ENCODE peak calls at places on chromosomes 4 and X, in eight cellular contexts. U is lung, D is tibial artery, J is AG09309, V is BJ, X is HL-60, P is HCT116, C is foreskin fibroblast. F is an unnamed sample.

GRCh38 chrX:20742106-20742505 is 475.4 kb upstream of the RPS6KA3 start:
- DNase-seq in U (no peak), D (no peak), J (no peak), V (no peak), X (no peak), P (no peak), C (peak; percentile 36), F (no peak)

GRCh38 chr4:23500876-23501275 is 389.0 kb downstream of the PPARGC1A start:
- DNase-seq in U (no peak), D (no peak), J (no peak), V (no peak), X (no peak), P (no peak), C (no peak), F (no peak)

GRCh38 chr4:16253127-16253960 is 27.1 kb upstream of the TAPT1 start:
- DNase-seq in U (peak; percentile 15), D (no peak), J (peak; percentile 63), V (peak; percentile 47), X (no peak), P (no peak), C (peak; percentile 88), F (peak; percentile 78)

GRCh38 chrX:110665636-110666035 is 130.0 kb downstream of the CHRDL1 start:
- DNase-seq in U (peak; percentile 63), D (no peak), J (peak; percentile 3), V (no peak), X (no peak), P (no peak), C (peak; percentile 66), F (peak; percentile 19)

GRCh38 chr4:182062936-182063335 is 180.3 kb upstream of the TENM3 start:
- DNase-seq in U (no peak), D (no peak), J (peak; percentile 37), V (peak; percentile 52), X (no peak), P (no peak), C (peak; percentile 40), F (peak; percentile 75)

GRCh38 chr4:57187241-57187640 is 77.1 kb upstream of the IGFBP7 start:
- DNase-seq in U (no peak), D (no peak), J (peak; percentile 74), V (no peak), X (no peak), P (no peak), C (peak; percentile 15), F (peak; percentile 75)

GRCh38 chrX:65273152-65273551 is 261.4 kb downstream of the LAS1L start:
- DNase-seq in U (no peak), D (no peak), J (no peak), V (no peak), X (no peak), P (no peak), C (no peak), F (no peak)

GRCh38 chr4:87060957-87061356 is 126.1 kb downstream of the AFF1 start:
- DNase-seq in U (no peak), D (no peak), J (peak; percentile 74), V (peak; percentile 45), X (no peak), P (peak; percentile 56), C (peak; percentile 68), F (peak; percentile 70)

GRCh38 chrX:45274576-45274975 is 73.9 kb upstream of the DIPK2B start:
- DNase-seq in U (no peak), D (no peak), J (no peak), V (no peak), X (no peak), P (no peak), C (peak; percentile 38), F (peak; percentile 0)

GRCh38 chr4:39526283-39526682 is 956 bp downstream of the UGDH start:
- DNase-seq in U (no peak), D (no peak), J (no peak), V (no peak), X (no peak), P (no peak), C (no peak), F (no peak)

GRCh38 chr4:189279188-189279587 is 661.5 kb upstream of the FRG1 start:
- DNase-seq in U (no peak), D (no peak), J (no peak), V (no peak), X (no peak), P (no peak), C (peak; percentile 25), F (no peak)

GRCh38 chr4:85762204-85762884 is 287.4 kb downstream of the ARHGAP24 start:
- DNase-seq in U (no peak), D (no peak), J (no peak), V (no peak), X (no peak), P (no peak), C (peak; percentile 94), F (no peak)

GRCh38 chr4:182582245-182582644 is 334.9 kb downstream of the DCTD start:
- DNase-seq in U (no peak), D (no peak), J (no peak), V (no peak), X (no peak), P (no peak), C (no peak), F (peak; percentile 88)

GRCh38 chrX:100911731-100912130 is 17.0 kb downstream of the XKRX start:
- DNase-seq in U (no peak), D (no peak), J (no peak), V (no peak), X (no peak), P (no peak), C (peak; percentile 25), F (peak; percentile 81)
- TF ChIP-seq CTCF in U (no peak), D (no peak), J (no peak), V (no peak), X (no peak), P (no peak), C (no peak), F (no peak)

DNA sequence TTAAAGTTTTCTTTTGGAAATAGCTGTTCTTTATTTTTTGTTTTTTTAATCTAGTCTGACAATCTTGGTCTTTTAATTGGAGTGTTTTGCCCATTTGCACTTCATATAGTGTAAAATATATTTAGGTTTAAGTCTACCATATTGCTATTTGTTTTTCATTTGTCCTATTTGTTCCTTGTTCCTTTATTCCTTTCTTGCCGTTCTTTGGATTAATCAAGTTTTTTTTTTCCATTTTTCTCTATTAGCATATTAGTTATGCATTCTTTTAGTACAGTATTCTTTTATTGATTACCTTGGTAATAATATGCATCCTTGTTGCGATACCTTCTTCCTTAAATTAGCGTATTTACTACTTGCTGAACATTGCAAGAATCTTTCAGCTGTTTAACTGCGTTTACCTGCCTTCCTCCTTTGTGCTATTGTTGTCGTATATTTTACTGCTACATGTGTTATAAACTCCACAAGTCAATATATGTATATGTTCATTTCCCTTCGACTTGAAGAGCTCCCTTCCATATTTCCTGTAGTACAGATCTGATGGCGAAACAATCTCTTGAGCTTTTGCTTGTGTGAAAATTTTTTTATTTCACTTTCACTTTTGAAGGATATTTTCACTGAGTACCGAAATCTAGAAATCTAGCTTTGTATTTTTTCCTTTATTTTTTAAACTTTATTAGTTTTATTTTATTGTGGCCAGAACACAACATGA is 23.9 kb upstream of the RNF212 start:
- DNase-seq in U (no peak), D (no peak), J (no peak), V (no peak), X (no peak), P (no peak), C (no peak), F (no peak)
- H3K4me3 ChIP-seq in U (no peak overlapping the region), D (no peak overlapping the region), J (no peak overlapping the region), V (no peak overlapping the region), X (peak overlapping the region; percentile 16), P (no peak overlapping the region), C (no peak overlapping the region), F (no peak overlapping the region)

GRCh38 chr4:148058160-148058859 is 326.4 kb downstream of the ARHGAP10 start:
- DNase-seq in U (no peak), D (no peak), J (no peak), V (no peak), X (no peak), P (no peak), C (no peak), F (no peak)

GRCh38 chr4:148055844-148056243 is 324.0 kb downstream of the ARHGAP10 start:
- DNase-seq in U (no peak), D (no peak), J (no peak), V (no peak), X (no peak), P (no peak), C (no peak), F (no peak)

GRCh38 chr4:148054275-148054674 is 322.4 kb downstream of the ARHGAP10 start:
- DNase-seq in U (no peak), D (no peak), J (no peak), V (no peak), X (no peak), P (no peak), C (no peak), F (peak; percentile 18)

GRCh38 chr4:148057425-148058020 is 325.6 kb downstream of the ARHGAP10 start:
- DNase-seq in U (no peak), D (no peak), J (no peak), V (no peak), X (no peak), P (no peak), C (no peak), F (no peak)

GRCh38 chr4:148056879-148057278 is 325.0 kb downstream of the ARHGAP10 start:
- DNase-seq in U (peak; percentile 64), D (peak; percentile 77), J (peak; percentile 13), V (no peak), X (peak; percentile 87), P (peak; percentile 6), C (peak; percentile 65), F (peak; percentile 67)
- TF ChIP-seq CTCF in U (peak; percentile 24), D (no peak), J (no peak), V (no peak), X (peak; percentile 72), P (no peak), C (no peak), F (no peak)

GRCh38 chr4:173991814-173992213 is 291.7 kb downstream of the FBXO8 start:
- DNase-seq in U (no peak), D (no peak), J (no peak), V (no peak), X (no peak), P (no peak), C (no peak), F (no peak)

GRCh38 chr4:173990126-173990878 is 293.2 kb downstream of the FBXO8 start:
- DNase-seq in U (no peak), D (no peak), J (peak; percentile 4), V (no peak), X (no peak), P (peak; percentile 24), C (peak; percentile 70), F (peak; percentile 45)

GRCh38 chr4:173991321-173991720 is 292.1 kb downstream of the FBXO8 start:
- DNase-seq in U (no peak), D (no peak), J (no peak), V (no peak), X (no peak), P (no peak), C (no peak), F (no peak)

DNA sequence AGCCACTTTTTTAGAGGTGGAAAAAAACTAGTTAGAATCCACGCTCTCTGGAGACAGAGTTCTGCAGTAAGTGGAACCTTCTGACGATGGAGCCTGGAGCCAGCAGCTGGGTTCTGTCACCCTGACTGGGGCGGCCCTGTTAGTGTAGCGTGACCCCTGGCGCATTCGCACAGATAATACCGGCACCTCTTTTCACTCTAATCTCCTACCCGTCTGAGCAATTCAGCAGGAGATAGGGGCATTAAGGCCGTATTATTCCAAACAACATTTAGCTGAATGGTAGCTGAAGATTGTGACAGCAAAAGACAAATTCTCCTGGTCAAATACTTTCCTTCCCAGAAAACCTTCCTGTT is 292.6 kb downstream of the FBXO8 start:
- DNase-seq in U (no peak), D (no peak), J (no peak), V (no peak), X (no peak), P (no peak), C (no peak), F (no peak)
- H3K4me3 ChIP-seq in U (no peak overlapping the region), D (no peak overlapping the region), J (no peak overlapping the region), V (no peak overlapping the region), X (no peak overlapping the region), P (no peak overlapping the region), C (no peak overlapping the region), F (no peak overlapping the region)